ENCODE peak calls at places on chromosomes 3 and 15, in nine cellular contexts. V, G, U, W, C, J, R, P and D are unnamed samples.
A peak's percentile ranks its signal among the peaks of the same experiment; 100 is the strongest.

GRCh38 chr3:85476891-85477495 is 518.2 kb downstream of the CADM2 start:
- DNase-seq in G (no peak), J (no peak), P (no peak), R (no peak), V (no peak), U (no peak), W (no peak), C (no peak), D (no peak)

GRCh38 chr15:80667895-80668430 is 27.1 kb upstream of the ABHD17C start:
- DNase-seq in P (no peak), R (no peak), U (no peak), G (no peak), C (no peak), W (no peak), V (no peak), J (no peak), D (peak; percentile 66)

GRCh38 chr3:58336135-58336882 is 3.6 kb downstream of the PXK start:
- DNase-seq in W (no peak), J (no peak), G (no peak), P (no peak), C (no peak), U (no peak), V (no peak), R (no peak), D (no peak)

GRCh38 chr3:16181361-16181760 is 6.9 kb downstream of the GALNT15 start:
- DNase-seq in C (peak; percentile 93), R (no peak), W (peak; percentile 72), V (peak; percentile 83), U (peak; percentile 97), G (peak; percentile 59), J (no peak), P (no peak), D (peak; percentile 26)

GRCh38 chr15:49901867-49902775 is 216.9 kb downstream of the ATP8B4 start:
- DNase-seq in J (no peak), G (no peak), W (no peak), U (no peak), V (no peak), R (no peak), C (no peak), P (no peak), D (no peak)

GRCh38 chr3:158267015-158267414 is 157.1 kb downstream of the RSRC1 start:
- DNase-seq in U (no peak), P (peak; percentile 11), C (no peak), J (no peak), G (no peak), V (no peak), W (no peak), R (no peak), D (no peak)

GRCh38 chr15:52228928-52229327 is 37.7 kb upstream of the GNB5 start:
- DNase-seq in R (no peak), G (no peak), P (peak; percentile 93), W (no peak), J (no peak), C (no peak), V (no peak), U (no peak), D (peak; percentile 97)

GRCh38 chr3:113136071-113136470 is 75.3 kb upstream of the BOC start:
- DNase-seq in R (no peak), U (no peak), G (no peak), V (no peak), P (peak; percentile 36), W (no peak), J (no peak), C (no peak), D (no peak)

GRCh38 chr3:146625117-146625775 is 20.1 kb upstream of the PLSCR5 start:
- DNase-seq in W (no peak), R (no peak), G (no peak), C (no peak), P (no peak), U (no peak), V (no peak), J (no peak), D (peak; percentile 32)

DNA sequence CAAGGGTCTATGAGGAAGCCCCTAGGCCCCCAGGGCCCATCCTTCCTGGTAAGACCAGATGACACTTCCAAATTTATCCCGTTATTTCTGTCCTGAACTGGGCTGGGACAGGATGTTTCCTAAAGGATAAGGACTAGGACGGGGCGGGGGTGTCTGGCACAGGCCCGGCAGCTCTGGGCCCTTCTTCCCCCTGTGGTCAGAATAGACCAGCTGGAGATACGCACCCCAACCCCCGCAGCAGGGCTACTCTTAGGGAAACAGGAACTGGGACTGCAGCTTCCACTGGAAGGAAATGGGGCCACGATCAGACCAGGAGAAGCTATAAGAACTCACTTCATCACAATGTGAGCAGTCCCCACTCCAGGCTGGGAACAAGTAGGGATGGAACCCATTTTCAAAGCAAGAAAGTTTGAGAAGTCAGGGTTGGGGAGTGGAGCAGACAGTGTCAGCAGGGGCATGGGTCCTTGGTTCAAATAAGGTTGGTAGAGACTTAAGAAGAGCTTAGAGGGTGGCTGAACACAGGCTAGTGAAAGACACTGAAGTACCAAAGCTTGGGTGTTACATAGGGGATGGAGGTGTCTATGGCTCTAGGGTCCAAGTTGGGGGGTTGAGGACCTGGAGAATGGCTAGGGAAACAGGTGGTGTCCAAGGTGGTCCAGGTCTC is 1.1 kb downstream of the NCKIPSD start:
- DNase-seq in V (peak; percentile 73), J (peak; percentile 67), P (peak; percentile 33), R (peak; percentile 68), C (no peak), G (peak; percentile 35), U (no peak), W (no peak), D (no peak)
- H3K27ac ChIP-seq in V (peak overlapping the region; percentile 58), J (peak overlapping the region; percentile 49), P (no peak overlapping the region), R (peak overlapping the region; percentile 79), C (no peak overlapping the region), G (peak overlapping the region; percentile 88), U (no peak overlapping the region), W (peak overlapping the region; percentile 51), D (no peak overlapping the region)

DNA sequence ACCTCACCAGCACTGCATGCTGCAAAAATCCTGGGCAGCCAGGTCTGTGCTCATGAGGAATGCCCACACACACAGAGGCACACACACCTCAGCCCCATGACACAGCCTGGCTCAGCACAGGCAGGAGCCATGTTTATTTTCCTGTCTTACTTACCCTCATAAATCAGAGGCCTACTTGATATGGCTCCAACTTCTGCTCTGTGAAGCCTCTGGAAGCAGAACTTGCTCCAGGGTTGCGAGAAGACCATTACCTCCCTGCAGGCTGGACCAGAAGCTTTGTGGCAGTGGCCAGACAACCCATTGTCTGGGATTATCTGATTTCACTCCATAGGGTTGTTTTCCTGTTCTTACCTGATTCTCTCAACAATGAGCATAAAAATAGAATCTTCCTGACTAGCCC is 43.8 kb upstream of the CMTM8 start:
- DNase-seq in P (no peak), R (no peak), V (no peak), C (no peak), J (no peak), G (no peak), U (no peak), W (no peak), D (no peak)
- H3K27ac ChIP-seq in P (no peak overlapping the region), R (no peak overlapping the region), V (no peak overlapping the region), C (no peak overlapping the region), J (no peak overlapping the region), G (no peak overlapping the region), U (no peak overlapping the region), W (no peak overlapping the region), D (no peak overlapping the region)

GRCh38 chr3:179660872-179661271 is 8.0 kb downstream of the USP13 start:
- DNase-seq in J (no peak), U (no peak), V (no peak), C (no peak), P (no peak), G (no peak), R (no peak), W (no peak), D (peak; percentile 51)

GRCh38 chr3:179658584-179658983 is 5.7 kb downstream of the USP13 start:
- DNase-seq in V (no peak), G (no peak), W (no peak), R (no peak), C (no peak), J (no peak), U (no peak), P (no peak), D (no peak)

GRCh38 chr3:179666030-179666429 is 13.2 kb downstream of the USP13 start:
- DNase-seq in P (no peak), C (no peak), V (no peak), R (no peak), J (no peak), G (no peak), W (no peak), U (no peak), D (no peak)

GRCh38 chr3:179663093-179663492 is 10.3 kb downstream of the USP13 start:
- DNase-seq in C (no peak), U (no peak), V (no peak), R (no peak), J (no peak), P (no peak), W (no peak), G (no peak), D (no peak)

DNA sequence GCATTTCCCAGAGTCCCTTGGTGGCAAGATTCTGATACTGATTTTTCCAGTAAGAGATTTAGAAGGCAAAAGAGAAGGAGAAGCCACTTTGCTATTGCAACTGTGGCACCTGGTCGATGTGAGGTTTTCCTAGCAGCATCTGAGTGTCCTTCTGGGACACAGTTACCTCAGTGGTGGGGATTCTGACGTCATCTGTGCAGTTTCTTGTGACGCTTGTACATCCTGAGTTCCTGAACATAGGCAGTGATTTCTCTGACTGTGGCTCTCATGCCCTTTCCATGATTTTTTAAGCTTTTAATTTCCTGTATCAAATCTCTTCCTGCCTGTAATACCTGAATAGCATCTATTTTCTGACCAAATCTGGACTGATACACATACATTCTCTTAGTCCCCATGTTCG is 8.9 kb downstream of the USP13 start:
- DNase-seq in J (no peak), G (no peak), W (no peak), V (no peak), U (no peak), P (no peak), C (no peak), R (no peak), D (no peak)
- H3K27ac ChIP-seq in J (no peak overlapping the region), G (no peak overlapping the region), W (no peak overlapping the region), V (no peak overlapping the region), U (no peak overlapping the region), P (no peak overlapping the region), C (peak overlapping the region; percentile 98), R (peak overlapping the region; percentile 6), D (no peak overlapping the region)

GRCh38 chr15:71116366-71116765 is 1.1 kb downstream of the THSD4 start:
- DNase-seq in C (no peak), J (no peak), P (no peak), G (no peak), W (no peak), U (no peak), V (no peak), R (no peak), D (no peak)
- H3K27ac ChIP-seq in C (no peak overlapping the region), J (peak overlapping the region; percentile 81), P (no peak overlapping the region), G (peak overlapping the region; percentile 90), W (peak overlapping the region; percentile 78), U (no peak overlapping the region), V (peak overlapping the region; percentile 74), R (peak overlapping the region; percentile 96), D (no peak overlapping the region)

GRCh38 chr3:13111874-13112520 is 38.8 kb upstream of the IQSEC1 start:
- DNase-seq in V (peak; percentile 58), G (no peak), W (peak; percentile 69), R (no peak), U (no peak), J (no peak), C (no peak), P (no peak), D (no peak)
- H3K27ac ChIP-seq in V (no peak overlapping the region), G (no peak overlapping the region), W (peak overlapping the region; percentile 30), R (no peak overlapping the region), U (no peak overlapping the region), J (no peak overlapping the region), C (no peak overlapping the region), P (peak overlapping the region; percentile 84), D (no peak overlapping the region)